ENCODE peak calls at places on chromosome 10, in ten cellular contexts. One of them, this sample, is unnamed.
A peak's percentile ranks its signal among the peaks of the same experiment; 100 is the strongest.

GRCh38 chr10:75772153-75772887 is 340.9 kb downstream of the LRMDA start:
- DNase-seq in bronchial epithelial cell: peak; percentile 26
- DNase-seq in colonic mucosa: no peak
- DNase-seq in AG10803: peak; percentile 25
- DNase-seq in nephron progenitor cell: no peak
- DNase-seq in astrocyte of the cerebellum: no peak
- DNase-seq in Calu3: no peak
- DNase-seq in Peyer's patch: no peak
- DNase-seq in mesothelial cell of epicardium: no peak
- DNase-seq in PC-9: no peak
- DNase-seq in this sample: peak; percentile 12

GRCh38 chr10:48782321-48782720 is 97.6 kb downstream of the WDFY4 start:
- DNase-seq in bronchial epithelial cell: no peak
- DNase-seq in colonic mucosa: no peak
- DNase-seq in AG10803: no peak
- DNase-seq in nephron progenitor cell: no peak
- DNase-seq in astrocyte of the cerebellum: no peak
- DNase-seq in Calu3: no peak
- DNase-seq in Peyer's patch: no peak
- DNase-seq in mesothelial cell of epicardium: no peak
- DNase-seq in PC-9: no peak
- DNase-seq in this sample: no peak

GRCh38 chr10:98892523-98892922 is 343.1 kb downstream of the HPSE2 start:
- DNase-seq in bronchial epithelial cell: no peak
- DNase-seq in colonic mucosa: no peak
- DNase-seq in AG10803: no peak
- DNase-seq in nephron progenitor cell: no peak
- DNase-seq in astrocyte of the cerebellum: no peak
- DNase-seq in Calu3: no peak
- DNase-seq in Peyer's patch: no peak
- DNase-seq in mesothelial cell of epicardium: no peak
- DNase-seq in PC-9: no peak
- DNase-seq in this sample: no peak

GRCh38 chr10:108031505-108031904 is 867.0 kb upstream of the SORCS1 start:
- DNase-seq in bronchial epithelial cell: no peak
- DNase-seq in colonic mucosa: no peak
- DNase-seq in AG10803: no peak
- DNase-seq in nephron progenitor cell: no peak
- DNase-seq in astrocyte of the cerebellum: no peak
- DNase-seq in Calu3: no peak
- DNase-seq in Peyer's patch: no peak
- DNase-seq in mesothelial cell of epicardium: no peak
- DNase-seq in PC-9: no peak
- DNase-seq in this sample: no peak

GRCh38 chr10:49527850-49528249 is 11.1 kb downstream of the ERCC6 start:
- DNase-seq in bronchial epithelial cell: no peak
- DNase-seq in colonic mucosa: no peak
- DNase-seq in AG10803: no peak
- DNase-seq in nephron progenitor cell: no peak
- DNase-seq in astrocyte of the cerebellum: no peak
- DNase-seq in Calu3: no peak
- DNase-seq in Peyer's patch: no peak
- DNase-seq in mesothelial cell of epicardium: no peak
- DNase-seq in PC-9: no peak
- DNase-seq in this sample: no peak

GRCh38 chr10:124923684-124924083 is 18.2 kb upstream of the ZRANB1 start:
- DNase-seq in bronchial epithelial cell: no peak
- DNase-seq in colonic mucosa: no peak
- DNase-seq in AG10803: no peak
- DNase-seq in nephron progenitor cell: no peak
- DNase-seq in astrocyte of the cerebellum: no peak
- DNase-seq in Calu3: no peak
- DNase-seq in Peyer's patch: no peak
- DNase-seq in mesothelial cell of epicardium: no peak
- DNase-seq in PC-9: no peak
- DNase-seq in this sample: no peak

GRCh38 chr10:97687785-97688781 is 1.0 kb upstream of the AVPI1 start:
- DNase-seq in bronchial epithelial cell: peak; percentile 68
- DNase-seq in colonic mucosa: no peak
- DNase-seq in AG10803: peak; percentile 85
- DNase-seq in nephron progenitor cell: no peak
- DNase-seq in astrocyte of the cerebellum: no peak
- DNase-seq in Calu3: no peak
- DNase-seq in Peyer's patch: no peak
- DNase-seq in mesothelial cell of epicardium: no peak
- DNase-seq in PC-9: no peak
- DNase-seq in this sample: peak; percentile 63

GRCh38 chr10:61974611-61975010 is 73.1 kb downstream of the ARID5B start:
- DNase-seq in bronchial epithelial cell: no peak
- DNase-seq in colonic mucosa: peak; percentile 74
- DNase-seq in AG10803: peak; percentile 40
- DNase-seq in nephron progenitor cell: no peak
- DNase-seq in astrocyte of the cerebellum: peak; percentile 29
- DNase-seq in Calu3: no peak
- DNase-seq in Peyer's patch: no peak
- DNase-seq in mesothelial cell of epicardium: peak; percentile 48
- DNase-seq in PC-9: no peak
- DNase-seq in this sample: peak; percentile 40

GRCh38 chr10:95443636-95444035 is 117.5 kb downstream of the SORBS1 start:
- DNase-seq in bronchial epithelial cell: no peak
- DNase-seq in colonic mucosa: no peak
- DNase-seq in AG10803: no peak
- DNase-seq in nephron progenitor cell: no peak
- DNase-seq in astrocyte of the cerebellum: no peak
- DNase-seq in Calu3: no peak
- DNase-seq in Peyer's patch: no peak
- DNase-seq in mesothelial cell of epicardium: no peak
- DNase-seq in PC-9: no peak
- DNase-seq in this sample: no peak

GRCh38 chr10:10605551-10606081 is 412.1 kb upstream of the CELF2 start:
- DNase-seq in bronchial epithelial cell: peak; percentile 3
- DNase-seq in colonic mucosa: peak; percentile 27
- DNase-seq in AG10803: peak; percentile 90
- DNase-seq in nephron progenitor cell: no peak
- DNase-seq in astrocyte of the cerebellum: peak; percentile 91
- DNase-seq in Calu3: no peak
- DNase-seq in Peyer's patch: no peak
- DNase-seq in mesothelial cell of epicardium: no peak
- DNase-seq in PC-9: no peak
- DNase-seq in this sample: peak; percentile 99

GRCh38 chr10:24434961-24435360 is 226.0 kb downstream of the KIAA1217 start:
- DNase-seq in bronchial epithelial cell: peak; percentile 60
- DNase-seq in colonic mucosa: no peak
- DNase-seq in AG10803: no peak
- DNase-seq in nephron progenitor cell: no peak
- DNase-seq in astrocyte of the cerebellum: no peak
- DNase-seq in Calu3: no peak
- DNase-seq in Peyer's patch: no peak
- DNase-seq in mesothelial cell of epicardium: no peak
- DNase-seq in PC-9: no peak
- DNase-seq in this sample: no peak

GRCh38 chr10:49594594-49594993 is 15.5 kb upstream of the SLC18A3 start:
- DNase-seq in bronchial epithelial cell: peak; percentile 50
- DNase-seq in colonic mucosa: peak; percentile 39
- DNase-seq in AG10803: peak; percentile 59
- DNase-seq in nephron progenitor cell: peak; percentile 66
- DNase-seq in astrocyte of the cerebellum: peak; percentile 56
- DNase-seq in Calu3: peak; percentile 67
- DNase-seq in Peyer's patch: no peak
- DNase-seq in mesothelial cell of epicardium: no peak
- DNase-seq in PC-9: no peak
- DNase-seq in this sample: peak; percentile 74

GRCh38 chr10:92720306-92721165 is 30.8 kb downstream of the HHEX start:
- DNase-seq in bronchial epithelial cell: no peak
- DNase-seq in colonic mucosa: no peak
- DNase-seq in AG10803: no peak
- DNase-seq in nephron progenitor cell: no peak
- DNase-seq in astrocyte of the cerebellum: no peak
- DNase-seq in Calu3: no peak
- DNase-seq in Peyer's patch: no peak
- DNase-seq in mesothelial cell of epicardium: no peak
- DNase-seq in PC-9: no peak
- DNase-seq in this sample: no peak

GRCh38 chr10:49253340-49253739 is 45.6 kb upstream of the C10orf71 start:
- DNase-seq in bronchial epithelial cell: no peak
- DNase-seq in colonic mucosa: no peak
- DNase-seq in AG10803: no peak
- DNase-seq in nephron progenitor cell: no peak
- DNase-seq in astrocyte of the cerebellum: no peak
- DNase-seq in Calu3: no peak
- DNase-seq in Peyer's patch: no peak
- DNase-seq in mesothelial cell of epicardium: no peak
- DNase-seq in PC-9: no peak
- DNase-seq in this sample: no peak

GRCh38 chr10:89837173-89838001 is 136.0 kb downstream of the KIF20B start:
- DNase-seq in bronchial epithelial cell: peak; percentile 15
- DNase-seq in colonic mucosa: peak; percentile 50
- DNase-seq in AG10803: peak; percentile 18
- DNase-seq in nephron progenitor cell: no peak
- DNase-seq in astrocyte of the cerebellum: no peak
- DNase-seq in Calu3: peak; percentile 4
- DNase-seq in Peyer's patch: peak; percentile 62
- DNase-seq in mesothelial cell of epicardium: no peak
- DNase-seq in PC-9: no peak
- DNase-seq in this sample: peak; percentile 55

GRCh38 chr10:33215635-33216034 is 118.8 kb downstream of the NRP1 start:
- DNase-seq in bronchial epithelial cell: peak; percentile 73
- DNase-seq in colonic mucosa: no peak
- DNase-seq in AG10803: peak; percentile 68
- DNase-seq in nephron progenitor cell: no peak
- DNase-seq in astrocyte of the cerebellum: no peak
- DNase-seq in Calu3: no peak
- DNase-seq in Peyer's patch: no peak
- DNase-seq in mesothelial cell of epicardium: no peak
- DNase-seq in PC-9: no peak
- DNase-seq in this sample: peak; percentile 77

DNA sequence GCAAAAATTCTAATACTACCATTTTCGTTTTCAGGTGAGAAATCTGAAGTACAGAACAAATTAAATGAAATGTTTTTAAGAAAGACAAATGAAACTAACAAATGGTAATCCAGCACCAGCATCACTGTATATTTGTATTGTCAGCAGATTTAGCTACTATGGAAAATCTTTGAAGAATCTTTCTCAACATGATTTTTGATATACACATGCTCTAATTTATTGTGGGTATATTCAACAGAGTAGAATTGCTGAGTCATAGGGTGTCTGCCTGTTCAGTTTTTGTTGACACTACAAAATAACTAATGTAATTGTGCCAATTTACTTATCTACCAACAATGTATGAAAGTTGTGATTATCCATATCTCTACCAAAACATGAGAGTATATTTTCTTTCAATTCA is 437.6 kb downstream of the PCDH15 start:
- DNase-seq in bronchial epithelial cell: peak; percentile 12
- DNase-seq in colonic mucosa: no peak
- DNase-seq in AG10803: no peak
- DNase-seq in nephron progenitor cell: no peak
- DNase-seq in astrocyte of the cerebellum: no peak
- DNase-seq in Calu3: no peak
- DNase-seq in Peyer's patch: no peak
- DNase-seq in mesothelial cell of epicardium: no peak
- DNase-seq in PC-9: no peak
- DNase-seq in this sample: no peak
- TF ChIP-seq CTCF in bronchial epithelial cell: no peak
- TF ChIP-seq CTCF in colonic mucosa: no peak
- TF ChIP-seq CTCF in AG10803: no peak
- TF ChIP-seq CTCF in nephron progenitor cell: no peak
- TF ChIP-seq CTCF in astrocyte of the cerebellum: no peak
- TF ChIP-seq CTCF in Calu3: no peak
- TF ChIP-seq CTCF in Peyer's patch: no peak
- TF ChIP-seq CTCF in mesothelial cell of epicardium: no peak
- TF ChIP-seq CTCF in PC-9: no peak
- TF ChIP-seq CTCF in this sample: no peak

GRCh38 chr10:21171197-21171935 is 274.3 kb upstream of the NEBL start:
- DNase-seq in bronchial epithelial cell: no peak
- DNase-seq in colonic mucosa: no peak
- DNase-seq in AG10803: no peak
- DNase-seq in nephron progenitor cell: no peak
- DNase-seq in astrocyte of the cerebellum: no peak
- DNase-seq in Calu3: no peak
- DNase-seq in Peyer's patch: no peak
- DNase-seq in mesothelial cell of epicardium: no peak
- DNase-seq in PC-9: no peak
- DNase-seq in this sample: no peak
- TF ChIP-seq CTCF in bronchial epithelial cell: peak; percentile 24
- TF ChIP-seq CTCF in colonic mucosa: no peak
- TF ChIP-seq CTCF in AG10803: no peak
- TF ChIP-seq CTCF in nephron progenitor cell: peak; percentile 28
- TF ChIP-seq CTCF in astrocyte of the cerebellum: peak; percentile 34
- TF ChIP-seq CTCF in Calu3: no peak
- TF ChIP-seq CTCF in Peyer's patch: no peak
- TF ChIP-seq CTCF in mesothelial cell of epicardium: peak; percentile 43
- TF ChIP-seq CTCF in PC-9: peak; percentile 41
- TF ChIP-seq CTCF in this sample: peak; percentile 29

DNA sequence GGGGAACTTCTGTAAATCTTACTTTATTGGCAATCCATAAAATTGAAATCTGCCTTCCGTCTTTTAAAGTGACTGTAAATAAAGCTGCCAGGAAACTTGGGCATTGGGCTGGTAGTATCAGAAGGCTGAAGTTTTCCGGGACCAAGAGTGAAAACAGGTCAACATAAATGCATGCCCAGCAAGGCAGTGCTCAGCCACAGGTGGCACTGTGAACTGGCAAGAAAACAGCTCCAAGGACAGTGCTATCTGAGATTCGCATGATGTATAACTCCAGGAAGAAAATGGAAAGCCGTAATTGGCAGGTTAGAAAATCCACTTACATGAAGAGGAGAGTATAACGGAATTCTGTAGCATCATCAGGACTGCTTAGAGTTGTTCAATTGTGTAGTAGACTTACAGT is 1.9 kb upstream of the INSYN2A start:
- DNase-seq in bronchial epithelial cell: no peak
- DNase-seq in colonic mucosa: no peak
- DNase-seq in AG10803: no peak
- DNase-seq in nephron progenitor cell: no peak
- DNase-seq in astrocyte of the cerebellum: no peak
- DNase-seq in Calu3: no peak
- DNase-seq in Peyer's patch: no peak
- DNase-seq in mesothelial cell of epicardium: no peak
- DNase-seq in PC-9: no peak
- DNase-seq in this sample: no peak
- TF ChIP-seq CTCF in bronchial epithelial cell: peak; percentile 7
- TF ChIP-seq CTCF in colonic mucosa: no peak
- TF ChIP-seq CTCF in AG10803: no peak
- TF ChIP-seq CTCF in nephron progenitor cell: no peak
- TF ChIP-seq CTCF in astrocyte of the cerebellum: no peak
- TF ChIP-seq CTCF in Calu3: no peak
- TF ChIP-seq CTCF in Peyer's patch: no peak
- TF ChIP-seq CTCF in mesothelial cell of epicardium: no peak
- TF ChIP-seq CTCF in PC-9: no peak
- TF ChIP-seq CTCF in this sample: no peak

DNA sequence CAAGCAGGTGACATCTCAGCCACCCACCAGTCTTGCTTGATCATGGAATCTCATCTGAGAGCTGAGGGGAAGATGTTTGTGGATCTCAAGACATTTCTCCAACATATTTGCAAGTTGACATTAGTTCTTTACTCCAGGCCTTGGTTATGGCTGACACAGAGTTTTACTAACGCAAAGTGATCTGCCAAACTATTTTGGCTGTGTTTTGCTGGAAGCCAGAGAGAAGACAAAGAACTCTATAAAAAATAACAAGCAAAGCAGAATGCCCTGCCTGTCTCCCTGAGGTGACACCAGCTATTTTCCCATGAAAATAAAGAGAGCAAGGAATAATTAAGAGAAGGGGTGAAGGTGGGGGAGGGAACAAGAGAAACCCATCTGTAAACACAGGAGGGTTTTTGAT is 286.4 kb downstream of the WDR11 start:
- DNase-seq in bronchial epithelial cell: no peak
- DNase-seq in colonic mucosa: no peak
- DNase-seq in AG10803: no peak
- DNase-seq in nephron progenitor cell: no peak
- DNase-seq in astrocyte of the cerebellum: no peak
- DNase-seq in Calu3: no peak
- DNase-seq in Peyer's patch: no peak
- DNase-seq in mesothelial cell of epicardium: no peak
- DNase-seq in PC-9: no peak
- DNase-seq in this sample: no peak
- TF ChIP-seq CTCF in bronchial epithelial cell: no peak
- TF ChIP-seq CTCF in colonic mucosa: no peak
- TF ChIP-seq CTCF in AG10803: no peak
- TF ChIP-seq CTCF in nephron progenitor cell: no peak
- TF ChIP-seq CTCF in astrocyte of the cerebellum: no peak
- TF ChIP-seq CTCF in Calu3: no peak
- TF ChIP-seq CTCF in Peyer's patch: no peak
- TF ChIP-seq CTCF in mesothelial cell of epicardium: no peak
- TF ChIP-seq CTCF in PC-9: no peak
- TF ChIP-seq CTCF in this sample: no peak